ENCODE peak calls at places on chromosomes 5 and 9, in seven cellular contexts. E, U, P, W, H, X and T are unnamed samples.

GRCh38 chr5:171542504-171543150 is 123.2 kb downstream of the FGF18 start:
- DNase-seq in E (no peak), U (no peak), P (no peak), W (no peak), H (no peak), X (no peak), T (no peak)

GRCh38 chr5:88875609-88876234 is 7.3 kb downstream of the MEF2C start:
- DNase-seq in E (no peak), U (peak), P (no peak), W (no peak), H (no peak), X (no peak), T (no peak)

GRCh38 chr9:134031783-134032182 is 6.5 kb downstream of the BRD3OS start:
- DNase-seq in E (no peak), U (no peak), P (no peak), W (no peak), H (no peak), X (no peak), T (no peak)

GRCh38 chr9:14530301-14530700 is 162.9 kb downstream of the ZDHHC21 start:
- DNase-seq in E (no peak), U (no peak), P (no peak), W (no peak), H (no peak), X (no peak), T (no peak)

GRCh38 chr5:119745976-119746375 is 116.6 kb downstream of the FAM170A start:
- DNase-seq in E (no peak), U (no peak), P (no peak), W (no peak), H (no peak), X (no peak), T (no peak)

GRCh38 chr9:11933926-11934325 is 759.3 kb upstream of the TYRP1 start:
- DNase-seq in E (no peak), U (no peak), P (no peak), W (peak), H (peak), X (peak), T (peak)

GRCh38 chr5:133746834-133747233 is 134.5 kb upstream of the FSTL4 start:
- DNase-seq in E (no peak), U (no peak), P (no peak), W (no peak), H (no peak), X (peak), T (no peak)

GRCh38 chr5:74272019-74272775 is 368.3 kb downstream of the ENC1 start:
- DNase-seq in E (peak), U (no peak), P (no peak), W (peak), H (peak), X (peak), T (no peak)

GRCh38 chr5:72280655-72281069 is 39.4 kb downstream of the MRPS27 start:
- DNase-seq in E (peak), U (peak), P (no peak), W (peak), H (peak), X (peak), T (peak)

GRCh38 chr5:133041157-133041784 is 10.5 kb upstream of the HSPA4 start:
- DNase-seq in E (no peak), U (no peak), P (no peak), W (no peak), H (no peak), X (no peak), T (no peak)

GRCh38 chr5:66498791-66499207 is 97.4 kb upstream of the MAST4 start:
- DNase-seq in E (no peak), U (peak), P (no peak), W (peak), H (no peak), X (peak), T (no peak)

GRCh38 chr5:73945505-73945904 is 319.5 kb downstream of the ARHGEF28 start:
- DNase-seq in E (no peak), U (no peak), P (no peak), W (no peak), H (no peak), X (peak), T (no peak)

GRCh38 chr5:77167695-77168111 is 42.8 kb upstream of the PDE8B start:
- DNase-seq in E (peak), U (no peak), P (no peak), W (peak), H (peak), X (no peak), T (peak)

GRCh38 chr9:127167560-127168326 is 45.3 kb upstream of the ANGPTL2 start:
- DNase-seq in E (no peak), U (no peak), P (no peak), W (no peak), H (no peak), X (no peak), T (no peak)

GRCh38 chr5:133531178-133531577 is 81.2 kb downstream of the FSTL4 start:
- DNase-seq in E (no peak), U (no peak), P (peak), W (peak), H (no peak), X (no peak), T (no peak)

GRCh38 chr9:135416771-135417290 is 62.8 kb upstream of the PPP1R26 start:
- DNase-seq in E (no peak), U (no peak), P (no peak), W (no peak), H (no peak), X (no peak), T (no peak)

GRCh38 chr9:107215381-107215780 is 67.7 kb upstream of the RAD23B start:
- DNase-seq in E (no peak), U (no peak), P (no peak), W (peak), H (peak), X (no peak), T (peak)

GRCh38 chr5:165616550-165617430 is 2111.4 kb downstream of the MAT2B start:
- DNase-seq in E (no peak), U (no peak), P (no peak), W (peak), H (peak), X (peak), T (peak)

DNA sequence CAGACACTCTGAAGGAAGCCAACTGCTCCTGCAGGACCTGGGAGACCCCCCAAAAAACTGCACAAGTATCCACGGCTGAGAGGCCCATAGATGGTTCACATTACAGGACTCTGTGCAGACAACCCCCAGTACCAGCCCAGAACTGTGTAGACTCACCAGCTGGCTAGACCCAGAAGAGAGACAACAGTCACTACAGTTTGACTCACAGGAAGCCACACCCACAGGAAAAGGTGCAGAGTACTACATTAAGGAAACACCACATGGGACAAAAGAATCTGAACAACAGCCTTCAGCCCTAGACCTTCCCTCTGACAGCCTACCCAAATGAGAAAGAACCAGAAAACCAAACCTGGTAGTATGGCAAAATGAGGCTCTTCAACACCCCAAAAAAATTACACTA is 281.2 kb upstream of the RGMB start:
- DNase-seq in E (no peak), U (peak), P (peak), W (no peak), H (no peak), X (no peak), T (no peak)
- H3K4me2 ChIP-seq in E (no peak), U (peak), P (no peak), W (no peak), H (no peak), X (no peak), T (no peak)

GRCh38 chr9:115379719-115380118 is 261.8 kb upstream of the TNC start:
- DNase-seq in E (no peak), U (no peak), P (no peak), W (no peak), H (no peak), X (no peak), T (no peak)

GRCh38 chr9:115378758-115379157 is 260.8 kb upstream of the TNC start:
- DNase-seq in E (no peak), U (no peak), P (no peak), W (no peak), H (no peak), X (no peak), T (no peak)

GRCh38 chr9:115373710-115374045 is 255.7 kb upstream of the TNC start:
- DNase-seq in E (no peak), U (no peak), P (no peak), W (no peak), H (no peak), X (no peak), T (no peak)

GRCh38 chr9:115374724-115375268 is 256.8 kb upstream of the TNC start:
- DNase-seq in E (no peak), U (no peak), P (no peak), W (no peak), H (no peak), X (no peak), T (no peak)

DNA sequence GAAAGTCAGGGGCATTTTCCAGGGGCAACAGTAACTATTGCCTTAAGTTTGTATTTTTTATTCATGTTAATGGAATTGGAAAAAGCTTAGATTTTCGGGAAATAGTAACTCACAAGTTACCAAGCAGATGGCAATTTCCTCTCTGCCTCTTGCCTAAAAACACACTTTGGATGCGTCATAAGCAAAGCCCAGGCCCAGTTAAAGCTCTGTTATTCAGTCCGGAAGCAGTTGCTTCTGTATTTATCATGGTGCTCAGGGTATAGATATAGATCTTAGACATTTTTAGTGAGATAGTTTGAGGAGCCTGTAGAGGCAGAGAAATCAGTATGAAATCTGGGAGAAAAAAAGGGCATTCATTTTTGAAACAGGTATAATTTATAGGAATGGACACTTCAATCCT is 260.3 kb upstream of the TNC start:
- DNase-seq in E (no peak), U (no peak), P (no peak), W (no peak), H (no peak), X (no peak), T (no peak)
- H3K4me2 ChIP-seq in E (no peak), U (no peak), P (no peak), W (no peak), H (no peak), X (no peak), T (no peak)

GRCh38 chr5:150512368-150512747 is 4.4 kb downstream of the NDST1 start:
- DNase-seq in E (no peak), U (peak), P (no peak), W (no peak), H (no peak), X (no peak), T (no peak)

GRCh38 chr5:150509992-150510391 is 2.1 kb downstream of the NDST1 start:
- DNase-seq in E (no peak), U (no peak), P (no peak), W (no peak), H (no peak), X (no peak), T (no peak)

GRCh38 chr5:150511641-150512367 is 3.9 kb downstream of the NDST1 start:
- DNase-seq in E (peak), U (no peak), P (no peak), W (peak), H (peak), X (peak), T (peak)

GRCh38 chr5:150508828-150509227 is 897 bp downstream of the NDST1 start:
- DNase-seq in E (no peak), U (no peak), P (no peak), W (no peak), H (no peak), X (no peak), T (no peak)

GRCh38 chr5:150510460-150511263 is 2.7 kb downstream of the NDST1 start:
- DNase-seq in E (no peak), U (no peak), P (no peak), W (peak), H (no peak), X (no peak), T (no peak)
- H3K4me2 ChIP-seq in E (no peak), U (no peak), P (no peak), W (no peak), H (no peak), X (no peak), T (no peak)

DNA sequence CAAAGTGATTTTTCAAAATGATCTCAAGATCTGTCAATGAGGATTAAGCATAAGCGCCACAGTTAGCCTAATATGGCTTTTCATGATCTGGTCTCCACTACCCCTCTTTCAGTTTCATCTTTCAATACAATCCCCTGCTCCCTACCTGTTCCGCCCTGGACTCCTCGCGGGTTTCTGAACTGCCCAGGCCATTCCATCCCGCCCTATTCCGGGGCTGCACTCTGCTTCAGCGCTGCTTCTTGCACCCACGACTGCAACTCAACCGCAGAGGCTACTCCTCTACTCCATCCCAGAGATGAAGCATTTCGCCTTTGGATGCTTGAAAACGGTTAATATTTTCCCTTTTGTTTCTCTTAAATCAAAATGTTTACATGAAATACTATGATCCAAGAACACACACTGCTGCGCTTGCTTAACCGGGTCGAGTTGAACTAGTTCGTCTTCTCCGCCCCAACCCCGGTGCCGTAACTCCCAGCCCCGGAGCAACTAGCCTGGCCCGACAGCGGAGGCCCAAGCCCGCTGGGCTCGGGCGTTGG is 716 bp upstream of the OTULIN start:
- DNase-seq in E (no peak), U (no peak), P (peak), W (no peak), H (no peak), X (peak), T (no peak)
- H3K4me2 ChIP-seq in E (peak), U (peak), P (peak), W (peak), H (peak), X (peak), T (peak)